ENCODE peak calls at places on chromosomes 13 and 19, in seven cellular contexts. C, V, K, A, H, X and G are unnamed samples.

GRCh38 chr19:48487944-48488343 is 18.8 kb downstream of the CYTH2 start:
- DNase-seq in C (peak), V (peak), K (no peak), A (no peak), H (peak), X (no peak), G (no peak)

GRCh38 chr19:13788991-13789390 is 6.3 kb upstream of the ZSWIM4 start:
- DNase-seq in C (peak), V (peak), K (no peak), A (no peak), H (no peak), X (peak), G (no peak)

GRCh38 chr19:13022859-13023636 is 27.8 kb downstream of the NFIX start:
- DNase-seq in C (peak), V (peak), K (peak), A (no peak), H (peak), X (no peak), G (no peak)

GRCh38 chr19:3683866-3684816 is 16.1 kb downstream of the PIP5K1C start:
- DNase-seq in C (peak), V (no peak), K (no peak), A (no peak), H (no peak), X (no peak), G (peak)

GRCh38 chr19:51107406-51108065 is 673 bp downstream of the CTU1 start:
- DNase-seq in C (peak), V (peak), K (no peak), A (no peak), H (no peak), X (no peak), G (no peak)

GRCh38 chr13:98582947-98583346 is 6.0 kb upstream of the STK24 start:
- DNase-seq in C (no peak), V (no peak), K (no peak), A (no peak), H (peak), X (no peak), G (no peak)

GRCh38 chr19:11550265-11550664 is 8.8 kb downstream of the ELOF1 start:
- DNase-seq in C (no peak), V (no peak), K (no peak), A (no peak), H (no peak), X (no peak), G (no peak)

GRCh38 chr13:39766464-39767167 is 111.2 kb downstream of the COG6 start:
- DNase-seq in C (no peak), V (no peak), K (no peak), A (no peak), H (no peak), X (no peak), G (no peak)

GRCh38 chr19:46990998-46991676 is 28.5 kb upstream of the NPAS1 start:
- DNase-seq in C (peak), V (peak), K (peak), A (no peak), H (no peak), X (peak), G (no peak)

GRCh38 chr19:44661904-44662303 is 9.4 kb upstream of the CEACAM19 start:
- DNase-seq in C (no peak), V (no peak), K (no peak), A (no peak), H (no peak), X (no peak), G (no peak)

GRCh38 chr13:75308222-75308621 is 173.7 kb downstream of the TBC1D4 start:
- DNase-seq in C (no peak), V (no peak), K (no peak), A (no peak), H (no peak), X (no peak), G (no peak)

GRCh38 chr13:47696677-47697076 is 304.4 kb downstream of the SUCLA2 start:
- DNase-seq in C (no peak), V (no peak), K (no peak), A (no peak), H (no peak), X (no peak), G (no peak)

GRCh38 chr19:38975861-38976271 is 324 bp upstream of the FBXO17 start:
- DNase-seq in C (peak), V (peak), K (peak), A (no peak), H (no peak), X (no peak), G (no peak)

GRCh38 chr19:14614099-14614412 is 31.2 kb downstream of the CLEC17A start:
- DNase-seq in C (no peak), V (no peak), K (no peak), A (no peak), H (no peak), X (no peak), G (no peak)

GRCh38 chr13:29521336-29521735 is 74.2 kb downstream of the SLC7A1 start:
- DNase-seq in C (no peak), V (no peak), K (no peak), A (no peak), H (no peak), X (no peak), G (no peak)

GRCh38 chr19:6423499-6424189 is 967 bp downstream of the KHSRP start:
- DNase-seq in C (peak), V (peak), K (peak), A (no peak), H (no peak), X (peak), G (no peak)

GRCh38 chr19:29285878-29286277 is 72.9 kb upstream of the UQCRFS1 start:
- DNase-seq in C (no peak), V (no peak), K (no peak), A (no peak), H (no peak), X (no peak), G (no peak)

GRCh38 chr19:42421591-42422031 is 5.6 kb downstream of the LIPE start:
- DNase-seq in C (no peak), V (no peak), K (no peak), A (no peak), H (peak), X (no peak), G (no peak)

GRCh38 chr19:44878119-44878865 is 12.8 kb upstream of the TOMM40 start:
- DNase-seq in C (no peak), V (no peak), K (no peak), A (no peak), H (no peak), X (no peak), G (no peak)

GRCh38 chr13:62371737-62372136 is 956.1 kb upstream of the PCDH20 start:
- DNase-seq in C (no peak), V (no peak), K (no peak), A (no peak), H (no peak), X (no peak), G (no peak)

GRCh38 chr13:23378009-23378632 is 55.4 kb downstream of the SACS start:
- DNase-seq in C (peak), V (peak), K (no peak), A (no peak), H (peak), X (no peak), G (peak)

GRCh38 chr19:22882797-22883196 is 50.7 kb downstream of the ZNF723 start:
- DNase-seq in C (peak), V (peak), K (no peak), A (no peak), H (no peak), X (no peak), G (no peak)

GRCh38 chr13:27730191-27730590 is 62.1 kb upstream of the GSX1 start:
- DNase-seq in C (no peak), V (no peak), K (no peak), A (no peak), H (no peak), X (no peak), G (no peak)

GRCh38 chr13:39039033-39039432 is 777 bp downstream of the NHLRC3 start:
- DNase-seq in C (no peak), V (peak), K (no peak), A (no peak), H (no peak), X (no peak), G (no peak)

GRCh38 chr19:35315883-35316282 is 13.1 kb upstream of the CD22 start:
- DNase-seq in C (no peak), V (no peak), K (no peak), A (no peak), H (no peak), X (no peak), G (no peak)

GRCh38 chr19:7292950-7293794 is 1.0 kb downstream of the INSR start:
- DNase-seq in C (no peak), V (no peak), K (peak), A (no peak), H (no peak), X (peak), G (peak)

GRCh38 chr13:40388617-40389016 is 277.8 kb downstream of the FOXO1 start:
- DNase-seq in C (no peak), V (peak), K (no peak), A (peak), H (no peak), X (peak), G (peak)

GRCh38 chr13:67281476-67281875 is 51.3 kb upstream of the PCDH9 start:
- DNase-seq in C (no peak), V (no peak), K (no peak), A (no peak), H (no peak), X (no peak), G (no peak)

GRCh38 chr13:113851480-113851803 is 12.4 kb downstream of the GAS6 start:
- DNase-seq in C (no peak), V (no peak), K (no peak), A (no peak), H (no peak), X (no peak), G (no peak)

GRCh38 chr13:25068810-25069209 is 27.1 kb upstream of the PABPC3 start:
- DNase-seq in C (no peak), V (no peak), K (no peak), A (no peak), H (no peak), X (no peak), G (no peak)

GRCh38 chr19:39670998-39671397 is 15.3 kb downstream of the LGALS16 start:
- DNase-seq in C (no peak), V (no peak), K (no peak), A (no peak), H (no peak), X (no peak), G (no peak)

GRCh38 chr13:113935081-113935511 is 38.8 kb downstream of the C13orf46 start:
- DNase-seq in C (no peak), V (no peak), K (no peak), A (no peak), H (no peak), X (no peak), G (no peak)

GRCh38 chr19:1223018-1223855 is 14.6 kb downstream of the CBARP start:
- DNase-seq in C (peak), V (peak), K (no peak), A (no peak), H (no peak), X (no peak), G (no peak)

GRCh38 chr19:48750771-48751504 is 1.5 kb downstream of the FUT1 start:
- DNase-seq in C (no peak), V (no peak), K (no peak), A (no peak), H (no peak), X (no peak), G (no peak)

GRCh38 chr13:113443991-113444390 is 9.3 kb downstream of the ADPRHL1 start:
- DNase-seq in C (no peak), V (no peak), K (no peak), A (no peak), H (no peak), X (no peak), G (no peak)

GRCh38 chr19:41939861-41940442 is 11.7 kb upstream of the ERFL start:
- DNase-seq in C (no peak), V (no peak), K (no peak), A (no peak), H (no peak), X (no peak), G (peak)

GRCh38 chr13:98986226-98986846 is 8.5 kb upstream of the DOCK9 start:
- DNase-seq in C (no peak), V (no peak), K (no peak), A (no peak), H (no peak), X (no peak), G (no peak)

GRCh38 chr19:54186934-54187381 is 2.4 kb downstream of the MBOAT7 start:
- DNase-seq in C (no peak), V (no peak), K (no peak), A (no peak), H (no peak), X (no peak), G (no peak)

DNA sequence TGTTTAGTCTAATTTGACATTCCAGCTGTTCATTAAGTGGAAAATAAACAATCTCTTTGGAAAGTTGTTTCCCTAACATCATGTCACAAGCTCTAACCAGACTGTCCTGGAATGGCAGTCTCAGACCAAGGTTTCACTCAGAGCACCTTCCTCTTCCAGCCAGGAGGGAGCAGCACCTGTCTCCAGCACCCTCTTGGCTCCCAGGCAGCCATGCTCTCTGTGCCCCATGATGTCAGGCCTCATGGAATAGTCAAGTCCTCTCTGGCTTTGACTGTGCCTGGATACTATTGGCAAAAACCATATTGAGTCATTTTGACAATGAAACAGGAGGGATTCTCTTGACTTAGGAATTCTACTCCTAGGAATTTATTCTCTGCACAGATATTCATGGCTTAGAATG is 171.4 kb downstream of the OXGR1 start:
- DNase-seq in C (peak), V (no peak), K (no peak), A (no peak), H (no peak), X (no peak), G (no peak)
- TF ChIP-seq CTCF in C (peak), V (peak), K (no peak), A (no peak), H (peak), X (no peak), G (no peak)

GRCh38 chr13:33069365-33069764 is 53.1 kb downstream of the KL start:
- DNase-seq in C (no peak), V (no peak), K (no peak), A (no peak), H (no peak), X (no peak), G (no peak)
- TF ChIP-seq CTCF in C (peak), V (peak), K (no peak), A (no peak), H (no peak), X (no peak), G (no peak)

GRCh38 chr13:45932172-45932571 is 80.6 kb upstream of the SIAH3 start:
- DNase-seq in C (no peak), V (no peak), K (no peak), A (no peak), H (no peak), X (no peak), G (no peak)

GRCh38 chr13:45933203-45934014 is 81.9 kb upstream of the SIAH3 start:
- DNase-seq in C (no peak), V (no peak), K (no peak), A (no peak), H (no peak), X (no peak), G (no peak)

GRCh38 chr13:45932611-45933182 is 81.1 kb upstream of the SIAH3 start:
- DNase-seq in C (no peak), V (no peak), K (no peak), A (no peak), H (no peak), X (no peak), G (no peak)

GRCh38 chr13:45934283-45934682 is 82.7 kb upstream of the SIAH3 start:
- DNase-seq in C (no peak), V (no peak), K (no peak), A (no peak), H (no peak), X (no peak), G (no peak)

GRCh38 chr13:45936621-45937020 is 85.1 kb upstream of the SIAH3 start:
- DNase-seq in C (no peak), V (no peak), K (no peak), A (no peak), H (no peak), X (no peak), G (no peak)
- TF ChIP-seq CTCF in C (no peak), V (no peak), K (no peak), A (no peak), H (no peak), X (no peak), G (no peak)

DNA sequence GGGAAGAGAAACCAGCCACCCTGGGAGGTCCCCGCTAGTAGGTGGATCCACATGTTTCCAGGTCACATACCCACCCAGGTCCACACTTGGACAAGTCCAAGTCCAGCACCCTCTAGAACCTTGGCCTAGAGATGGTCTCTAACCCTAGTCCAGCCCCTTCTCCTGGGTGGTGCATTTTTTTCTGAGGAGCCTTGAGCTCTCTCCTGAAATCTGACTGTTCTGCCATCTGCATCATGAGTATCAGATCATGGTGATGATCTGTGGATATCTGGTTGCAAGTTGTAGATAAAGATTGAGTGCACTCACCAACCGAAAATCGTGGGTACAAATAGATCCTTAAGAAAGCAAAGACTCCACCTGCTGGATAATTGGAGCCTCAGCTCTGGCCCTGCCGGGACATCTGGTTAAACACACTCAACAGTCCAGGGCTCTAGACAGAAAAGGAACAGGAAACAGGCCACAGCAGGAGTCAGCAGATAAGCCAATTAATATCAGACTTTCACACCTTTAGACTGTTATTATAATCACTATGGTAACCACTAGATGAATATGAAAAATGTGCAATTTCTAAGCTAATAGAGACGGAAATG is 41.1 kb downstream of the GPR12 start:
- DNase-seq in C (no peak), V (peak), K (no peak), A (no peak), H (no peak), X (no peak), G (no peak)
- TF ChIP-seq CTCF in C (peak), V (peak), K (no peak), A (no peak), H (no peak), X (no peak), G (no peak)

DNA sequence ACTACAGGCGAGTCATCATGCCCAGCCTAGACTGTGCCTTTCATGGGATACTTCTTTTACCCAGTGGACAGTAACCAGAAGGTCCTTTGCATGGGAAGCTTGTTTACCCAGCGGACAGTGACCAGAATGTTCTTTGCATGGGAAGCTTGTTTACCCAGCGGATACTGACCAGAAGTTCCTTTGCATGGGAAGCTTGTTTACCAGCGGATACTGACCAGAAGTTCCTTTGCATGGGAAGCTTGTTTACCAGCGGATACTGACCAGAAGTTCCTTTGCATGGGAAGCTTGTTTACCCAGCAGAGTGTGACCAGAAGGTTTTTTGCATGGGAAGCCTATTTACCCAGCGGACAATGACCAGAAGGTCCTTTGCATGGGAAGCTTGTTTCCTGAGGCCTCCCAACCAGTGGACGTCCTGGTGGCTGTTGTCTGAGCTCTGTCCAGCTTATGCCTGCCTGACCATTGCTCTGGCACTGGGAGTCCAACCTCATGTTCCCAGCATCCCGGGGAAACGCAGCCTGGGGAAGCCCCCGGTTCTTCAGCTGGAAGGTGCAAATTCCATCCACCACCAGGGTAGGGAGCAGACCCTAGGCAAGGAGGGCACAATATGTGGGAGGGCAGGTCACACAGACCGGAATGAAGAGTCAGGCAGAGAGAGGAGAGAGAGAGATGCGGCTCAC is 41.6 kb upstream of the PDCD5 start:
- DNase-seq in C (no peak), V (no peak), K (no peak), A (no peak), H (no peak), X (no peak), G (no peak)
- TF ChIP-seq CTCF in C (no peak), V (no peak), K (no peak), A (no peak), H (no peak), X (no peak), G (no peak)

GRCh38 chr19:40806385-40807146 is 7.6 kb downstream of the EGLN2 start:
- DNase-seq in C (peak), V (peak), K (peak), A (peak), H (peak), X (peak), G (peak)

GRCh38 chr19:40805258-40805868 is 6.4 kb downstream of the EGLN2 start:
- DNase-seq in C (no peak), V (no peak), K (no peak), A (no peak), H (no peak), X (no peak), G (no peak)

GRCh38 chr19:40808021-40808325 is 9.0 kb downstream of the EGLN2 start:
- DNase-seq in C (no peak), V (no peak), K (no peak), A (no peak), H (no peak), X (no peak), G (no peak)

GRCh38 chr19:40808497-40808896 is 9.5 kb downstream of the EGLN2 start:
- DNase-seq in C (no peak), V (no peak), K (no peak), A (no peak), H (no peak), X (no peak), G (no peak)

DNA sequence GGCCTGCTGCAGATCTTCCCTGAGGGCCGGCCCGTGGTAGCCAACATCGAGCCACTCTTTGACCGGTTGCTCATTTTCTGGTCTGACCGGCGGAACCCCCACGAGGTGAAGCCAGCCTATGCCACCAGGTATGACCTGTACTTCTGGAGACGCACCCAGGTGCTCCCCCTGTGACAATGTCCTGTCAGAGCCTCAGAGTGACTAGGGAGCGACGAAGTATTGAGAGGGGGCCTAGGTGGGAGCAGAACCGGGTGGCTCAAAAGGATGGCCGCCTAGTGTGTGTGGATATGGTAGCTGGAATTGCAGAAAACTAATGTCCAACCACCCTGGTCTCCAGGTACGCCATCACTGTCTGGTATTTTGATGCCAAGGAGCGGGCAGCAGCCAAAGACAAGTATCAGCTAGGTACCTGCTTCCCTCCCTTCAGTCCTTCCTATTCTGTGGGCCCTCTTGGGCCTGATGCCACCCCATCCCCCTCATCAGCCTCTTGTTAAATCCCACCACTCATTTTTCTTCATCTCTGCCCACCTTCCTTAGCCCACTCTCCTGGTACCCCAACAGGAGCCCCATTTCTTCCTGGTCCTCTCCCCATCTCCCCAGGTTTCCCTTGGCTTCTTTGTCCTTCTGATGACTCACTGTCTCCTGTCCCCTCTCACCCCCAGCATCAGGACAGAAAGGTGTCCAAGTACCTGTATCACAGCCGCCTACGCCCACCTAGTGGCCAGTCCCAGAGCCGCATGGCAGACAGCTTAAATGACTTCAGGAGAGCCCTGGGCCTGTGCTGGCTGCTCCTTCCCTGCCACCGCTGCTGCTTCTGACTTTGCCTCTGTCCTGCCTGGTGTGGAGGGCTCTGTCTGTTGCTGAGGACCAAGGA is 8.4 kb downstream of the EGLN2 start:
- DNase-seq in C (no peak), V (no peak), K (no peak), A (no peak), H (no peak), X (no peak), G (no peak)
- TF ChIP-seq CTCF in C (peak), V (no peak), K (no peak), A (no peak), H (peak), X (peak), G (no peak)